ENCODE peak calls at places on chromosomes 4 and X, in four cellular contexts. U, S, G and F are unnamed samples. For H3K9me3, the result is how much of the 10 kb centered on the place peaks cover.

GRCh38 chrX:12955882-12956703 is 18.8 kb upstream of the TMSB4X start:
- DNase-seq in U (peak), S (peak), G (peak), F (peak)

GRCh38 chr4:87038837-87039715 is 104.3 kb downstream of the AFF1 start:
- DNase-seq in U (no peak), S (peak), G (peak), F (peak)

GRCh38 chr4:141912831-141913230 is 276.4 kb downstream of the IL15 start:
- DNase-seq in U (no peak), S (peak), G (no peak), F (no peak)

GRCh38 chr4:72397314-72397713 is 171.7 kb downstream of the ADAMTS3 start:
- DNase-seq in U (no peak), S (peak), G (peak), F (no peak)

GRCh38 chr4:24645765-24646550 is 61.6 kb upstream of the DHX15 start:
- DNase-seq in U (no peak), S (no peak), G (no peak), F (no peak)

GRCh38 chr4:138562544-138562961 is 320.4 kb upstream of the SLC7A11 start:
- DNase-seq in U (no peak), S (no peak), G (no peak), F (peak)

GRCh38 chrX:11899091-11899490 is 141.1 kb downstream of the MSL3 start:
- DNase-seq in U (no peak), S (no peak), G (no peak), F (no peak)

GRCh38 chrX:17597836-17598434 is 139.4 kb upstream of the SCML1 start:
- DNase-seq in U (no peak), S (peak), G (peak), F (peak)

GRCh38 chr4:7806080-7806630 is 133.5 kb downstream of the AFAP1 start:
- DNase-seq in U (no peak), S (no peak), G (no peak), F (peak)

GRCh38 chr4:163110442-163110841 is 56.2 kb downstream of the NAF1 start:
- DNase-seq in U (no peak), S (no peak), G (no peak), F (no peak)
- H3K9me3 ChIP-seq in U (under half), S (under half), G (under half), F (under half)

GRCh38 chr4:161496-162284 is 37.4 kb downstream of the ZNF718 start:
- DNase-seq in U (no peak), S (no peak), G (peak), F (no peak)
- H3K9me3 ChIP-seq in U (half or more), S (half or more), G (under half), F (under half)

GRCh38 chr4:29259556-29259955 is 1460.6 kb upstream of the PCDH7 start:
- DNase-seq in U (no peak), S (no peak), G (no peak), F (no peak)
- H3K9me3 ChIP-seq in U (under half), S (under half), G (under half), F (under half)

GRCh38 chr4:335515-335914 is 2.1 kb upstream of the ZNF141 start:
- DNase-seq in U (no peak), S (no peak), G (no peak), F (no peak)
- H3K9me3 ChIP-seq in U (under half), S (under half), G (under half), F (under half)

GRCh38 chr4:6740347-6740746 is 24.4 kb downstream of the BLOC1S4 start:
- DNase-seq in U (no peak), S (no peak), G (no peak), F (no peak)
- H3K9me3 ChIP-seq in U (under half), S (under half), G (under half), F (under half)